ENCODE peak calls at places on chromosomes 12 and 14, in six cellular contexts. U is lung, J is bronchial epithelial cell, G is adipocyte, Q is PC-3, P is right lobe of liver. H is an unnamed sample.

GRCh38 chr12:6792522-6793201 is 3.3 kb downstream of the CD4 start:
- DNase-seq in U (no peak), J (no peak), G (peak; percentile 3), Q (no peak), P (peak; percentile 70), H (no peak)

GRCh38 chr12:57106021-57106708 is 5.0 kb downstream of the STAT6 start:
- DNase-seq in U (no peak), J (no peak), G (no peak), Q (no peak), P (no peak), H (peak; percentile 20)

GRCh38 chr14:22657861-22658260 is 13.7 kb upstream of the OR6J1 start:
- DNase-seq in U (no peak), J (peak; percentile 70), G (peak; percentile 62), Q (peak; percentile 52), P (no peak), H (no peak)

GRCh38 chr14:61322011-61322798 is 826 bp downstream of the PRKCH start:
- DNase-seq in U (peak; percentile 68), J (no peak), G (no peak), Q (peak; percentile 85), P (peak; percentile 65), H (peak; percentile 73)

GRCh38 chr12:49055978-49056754 is 4.4 kb downstream of the KMT2D start:
- DNase-seq in U (peak; percentile 79), J (peak; percentile 80), G (peak; percentile 78), Q (peak; percentile 64), P (no peak), H (peak; percentile 56)

GRCh38 chr12:118436002-118436724 is 59.8 kb downstream of the SUDS3 start:
- DNase-seq in U (no peak), J (peak; percentile 25), G (no peak), Q (peak; percentile 27), P (no peak), H (no peak)

GRCh38 chr14:61466249-61466904 is 145.0 kb downstream of the PRKCH start:
- DNase-seq in U (peak; percentile 45), J (peak; percentile 95), G (peak; percentile 96), Q (peak; percentile 91), P (no peak), H (no peak)

GRCh38 chr12:47785036-47785886 is 12.2 kb downstream of the SLC48A1 start:
- DNase-seq in U (no peak), J (no peak), G (no peak), Q (no peak), P (peak; percentile 35), H (no peak)

GRCh38 chr12:2813214-2813554 is 716 bp downstream of the ITFG2 start:
- DNase-seq in U (no peak), J (no peak), G (no peak), Q (no peak), P (no peak), H (no peak)

GRCh38 chr12:131052891-131053290 is 99.2 kb downstream of the ADGRD1 start:
- DNase-seq in U (no peak), J (no peak), G (no peak), Q (no peak), P (peak; percentile 21), H (no peak)

GRCh38 chr14:92586001-92586947 is 72.7 kb downstream of the RIN3 start:
- DNase-seq in U (no peak), J (no peak), G (peak; percentile 86), Q (peak; percentile 77), P (no peak), H (no peak)

DNA sequence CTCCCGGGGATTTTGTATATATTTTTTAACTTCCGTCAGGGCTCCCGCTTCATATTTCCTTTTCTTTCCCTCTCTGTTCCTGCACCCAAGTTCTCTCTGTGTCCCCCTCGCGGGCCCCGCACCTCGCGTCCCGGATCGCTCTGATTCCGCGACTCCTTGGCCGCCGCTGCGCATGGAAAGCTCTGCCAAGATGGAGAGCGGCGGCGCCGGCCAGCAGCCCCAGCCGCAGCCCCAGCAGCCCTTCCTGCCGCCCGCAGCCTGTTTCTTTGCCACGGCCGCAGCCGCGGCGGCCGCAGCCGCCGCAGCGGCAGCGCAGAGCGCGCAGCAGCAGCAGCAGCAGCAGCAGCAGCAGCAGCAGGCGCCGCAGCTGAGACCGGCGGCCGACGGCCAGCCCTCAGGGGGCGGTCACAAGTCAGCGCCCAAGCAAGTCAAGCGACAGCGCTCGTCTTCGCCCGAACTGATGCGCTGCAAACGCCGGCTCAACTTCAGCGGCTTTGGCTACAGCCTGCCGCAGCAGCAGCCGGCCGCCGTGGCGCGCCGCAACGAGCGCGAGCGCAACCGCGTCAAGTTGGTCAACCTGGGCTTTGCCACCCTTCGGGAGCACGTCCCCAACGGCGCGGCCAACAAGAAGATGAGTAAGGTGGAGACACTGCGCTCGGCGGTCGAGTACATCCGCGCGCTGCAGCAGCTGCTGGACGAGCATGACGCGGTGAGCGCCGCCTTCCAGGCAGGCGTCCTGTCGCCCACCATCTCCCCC is 777 bp downstream of the ASCL1 start:
- DNase-seq in U (no peak), J (no peak), G (peak; percentile 55), Q (no peak), P (no peak), H (no peak)
- H3K27me3 ChIP-seq in U (peaks cover 22% of the 10 kb centered on the region), J (peaks cover 46% of the 10 kb centered on the region), G (peaks cover 81% of the 10 kb centered on the region), Q (peaks cover 91% of the 10 kb centered on the region), P (no peaks in the 10 kb centered on the region), H (peaks cover 83% of the 10 kb centered on the region)

DNA sequence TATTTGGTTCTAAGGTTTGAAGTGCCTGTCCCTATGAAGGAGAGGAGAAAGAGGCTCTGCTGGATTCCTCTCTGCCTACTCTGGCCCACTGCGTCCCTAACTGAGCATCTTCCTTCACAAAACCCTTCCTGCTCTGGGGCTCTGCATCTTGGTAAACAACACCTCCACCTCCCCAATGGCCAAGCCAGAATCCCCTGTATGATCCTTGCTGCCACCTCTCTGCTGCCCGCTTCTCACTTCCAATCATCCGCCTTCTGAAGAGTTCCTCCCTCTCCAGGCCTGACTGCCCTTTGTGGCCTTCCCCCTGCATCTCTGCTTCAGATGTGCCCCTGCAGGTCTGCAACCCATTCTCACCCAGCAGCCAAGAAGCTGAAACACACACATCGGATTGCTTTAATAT is 110.6 kb upstream of the RPH3A start:
- DNase-seq in U (no peak), J (no peak), G (no peak), Q (no peak), P (no peak), H (no peak)
- H3K27me3 ChIP-seq in U (no peaks in the 10 kb centered on the region), J (no peaks in the 10 kb centered on the region), G (peaks cover 7% of the 10 kb centered on the region), Q (peaks cover 89% of the 10 kb centered on the region), P (no peaks in the 10 kb centered on the region), H (no peaks in the 10 kb centered on the region)

GRCh38 chr12:117097159-117097558 is 2.1 kb downstream of the TESC start:
- DNase-seq in U (no peak), J (no peak), G (no peak), Q (no peak), P (peak; percentile 31), H (no peak)
- H3K27me3 ChIP-seq in U (no peaks in the 10 kb centered on the region), J (peaks cover 34% of the 10 kb centered on the region), G (peaks cover 80% of the 10 kb centered on the region), Q (peaks cover 82% of the 10 kb centered on the region), P (no peaks in the 10 kb centered on the region), H (peaks cover 19% of the 10 kb centered on the region)

GRCh38 chr12:24381790-24382189 is 432.3 kb upstream of the SOX5 start:
- DNase-seq in U (no peak), J (no peak), G (no peak), Q (no peak), P (no peak), H (no peak)
- H3K27me3 ChIP-seq in U (no peaks in the 10 kb centered on the region), J (no peaks in the 10 kb centered on the region), G (no peaks in the 10 kb centered on the region), Q (no peaks in the 10 kb centered on the region), P (no peaks in the 10 kb centered on the region), H (no peaks in the 10 kb centered on the region)